ENCODE peak calls at places on chromosomes 16 and 17, in four cellular contexts. N is heart right ventricle, L is Peyer's patch, P is SK-N-SH. O is an unnamed sample.

GRCh38 chr16:77223184-77223583 is 24.0 kb downstream of the SYCE1L start:
- DNase-seq in N (no peak), L (no peak), P (peak), O (no peak)

GRCh38 chr17:55273579-55274370 is 9.0 kb downstream of the HLF start:
- DNase-seq in L (peak), N (peak), P (peak), O (no peak)

GRCh38 chr16:6345090-6345489 is 987.6 kb upstream of the RBFOX1 start:
- DNase-seq in N (no peak), L (no peak), P (no peak), O (no peak)

GRCh38 chr17:17824780-17825614 is 11.8 kb downstream of the SREBF1 start:
- DNase-seq in P (no peak), N (no peak), L (no peak), O (no peak)

GRCh38 chr17:17740627-17741237 is 59.5 kb downstream of the RAI1 start:
- DNase-seq in L (no peak), P (no peak), N (no peak), O (no peak)

GRCh38 chr17:63189930-63190329 is 223.9 kb downstream of the TANC2 start:
- DNase-seq in N (no peak), P (no peak), L (no peak), O (no peak)

GRCh38 chr17:80419255-80419654 is 4.3 kb downstream of the ENDOV start:
- DNase-seq in L (no peak), P (peak), N (no peak), O (no peak)

GRCh38 chr17:65547253-65547670 is 14.2 kb downstream of the AXIN2 start:
- DNase-seq in N (no peak), P (no peak), L (peak), O (no peak)

GRCh38 chr17:21218101-21218500 is 4.1 kb upstream of the TMEM11 start:
- DNase-seq in N (no peak), L (no peak), P (peak), O (peak)

GRCh38 chr17:45751466-45751865 is 32.7 kb upstream of the CRHR1 start:
- DNase-seq in L (no peak), P (no peak), N (no peak), O (no peak)

GRCh38 chr16:16938009-16938408 is 532.8 kb downstream of the XYLT1 start:
- DNase-seq in L (no peak), N (no peak), P (peak), O (no peak)

GRCh38 chr16:31714899-31715504 is 158.6 kb upstream of the ZNF267 start:
- DNase-seq in N (no peak), L (no peak), P (no peak), O (no peak)

GRCh38 chr17:48795444-48796162 is 21.4 kb downstream of the TTLL6 start:
- DNase-seq in N (no peak), P (no peak), L (peak), O (peak)

GRCh38 chr17:4858880-4859260 is 25.7 kb downstream of the MINK1 start:
- DNase-seq in L (no peak), N (peak), P (peak), O (no peak)

GRCh38 chr17:17798010-17798556 is 38.7 kb downstream of the SREBF1 start:
- DNase-seq in N (no peak), P (no peak), L (no peak), O (no peak)

GRCh38 chr17:64196626-64197025 is 66.4 kb downstream of the TEX2 start:
- DNase-seq in N (no peak), P (no peak), L (no peak), O (peak)

GRCh38 chr17:81664051-81664470 is 2.3 kb downstream of the OXLD1 start:
- DNase-seq in N (no peak), L (no peak), P (no peak), O (no peak)

GRCh38 chr17:34361478-34362061 is 1.5 kb downstream of the CCL1 start:
- DNase-seq in L (peak), P (peak), N (peak), O (peak)

GRCh38 chr16:79601092-79601977 is 798 bp upstream of the MAF start:
- DNase-seq in P (peak), N (peak), L (peak), O (peak)

GRCh38 chr17:4631836-4632582 is 9.5 kb downstream of the ALOX15 start:
- DNase-seq in P (no peak), N (no peak), L (no peak), O (peak)

GRCh38 chr17:77354721-77355455 is 214.1 kb downstream of the SEC14L1 start:
- DNase-seq in P (peak), N (peak), L (peak), O (peak)

GRCh38 chr16:19086322-19087199 is 19.1 kb downstream of the COQ7 start:
- DNase-seq in P (peak), N (peak), L (peak), O (peak)

DNA sequence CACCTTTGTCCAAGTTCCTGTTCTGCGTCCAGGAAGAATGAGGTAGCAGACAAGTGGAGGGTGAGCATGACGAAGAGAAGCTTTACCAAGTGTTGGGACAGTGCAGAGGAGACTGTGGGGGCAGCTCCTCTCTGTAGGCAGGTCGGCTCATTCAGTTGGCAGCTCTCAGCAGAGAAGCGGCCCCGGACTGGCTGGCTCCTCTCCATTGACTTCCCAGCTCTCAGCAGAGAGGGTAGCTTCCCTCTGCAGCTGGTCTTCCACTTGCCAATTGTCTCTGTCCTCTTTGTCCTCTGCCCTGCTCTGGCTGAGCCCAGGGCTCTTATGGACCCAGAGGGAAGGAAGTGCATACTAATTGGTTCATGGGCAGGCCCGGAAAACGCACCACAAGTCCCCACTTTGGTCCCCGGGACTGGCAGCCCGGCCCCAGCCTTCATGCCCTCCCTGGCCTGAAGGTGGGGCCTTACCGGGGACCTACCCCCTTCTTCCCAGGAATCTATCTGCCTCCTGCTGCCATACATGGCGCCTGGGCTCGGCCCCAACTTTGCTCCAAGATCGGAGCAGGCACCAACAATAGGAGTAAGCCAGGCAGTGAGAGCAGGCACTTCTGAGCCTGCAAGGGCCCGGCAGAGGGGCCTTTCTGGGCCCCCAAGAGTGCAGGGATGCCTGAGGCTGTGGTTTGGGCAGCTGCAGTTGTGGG is 10.1 kb downstream of the KCTD5 start:
- DNase-seq in L (no peak), P (no peak), N (peak), O (no peak)
- TF ChIP-seq CTCF in L (no peak), P (no peak), N (no peak), O (no peak)

DNA sequence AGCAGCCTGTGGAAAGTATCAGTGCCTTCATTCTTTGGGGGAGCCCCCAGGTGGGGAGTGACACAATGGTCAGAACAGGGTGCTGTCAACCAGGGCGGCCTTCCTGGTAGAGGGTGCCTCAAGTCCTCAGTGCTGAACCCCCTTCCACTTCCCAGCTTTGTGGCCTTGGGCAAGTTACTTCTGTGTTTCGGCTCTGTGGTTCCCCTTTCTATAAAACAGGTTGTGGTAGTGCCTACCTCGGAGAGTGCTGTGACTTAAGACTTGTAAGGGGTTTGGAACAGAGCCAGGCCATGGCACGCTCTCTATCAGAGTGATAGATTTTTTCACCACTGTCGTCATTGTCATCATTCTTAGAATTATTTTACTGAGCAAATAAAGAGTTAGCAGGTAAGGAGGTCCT is 141.1 kb downstream of the CCDC182 start:
- DNase-seq in N (no peak), P (no peak), L (peak), O (no peak)
- H3K27ac ChIP-seq in N (peak), P (peak), L (peak), O (no peak)

DNA sequence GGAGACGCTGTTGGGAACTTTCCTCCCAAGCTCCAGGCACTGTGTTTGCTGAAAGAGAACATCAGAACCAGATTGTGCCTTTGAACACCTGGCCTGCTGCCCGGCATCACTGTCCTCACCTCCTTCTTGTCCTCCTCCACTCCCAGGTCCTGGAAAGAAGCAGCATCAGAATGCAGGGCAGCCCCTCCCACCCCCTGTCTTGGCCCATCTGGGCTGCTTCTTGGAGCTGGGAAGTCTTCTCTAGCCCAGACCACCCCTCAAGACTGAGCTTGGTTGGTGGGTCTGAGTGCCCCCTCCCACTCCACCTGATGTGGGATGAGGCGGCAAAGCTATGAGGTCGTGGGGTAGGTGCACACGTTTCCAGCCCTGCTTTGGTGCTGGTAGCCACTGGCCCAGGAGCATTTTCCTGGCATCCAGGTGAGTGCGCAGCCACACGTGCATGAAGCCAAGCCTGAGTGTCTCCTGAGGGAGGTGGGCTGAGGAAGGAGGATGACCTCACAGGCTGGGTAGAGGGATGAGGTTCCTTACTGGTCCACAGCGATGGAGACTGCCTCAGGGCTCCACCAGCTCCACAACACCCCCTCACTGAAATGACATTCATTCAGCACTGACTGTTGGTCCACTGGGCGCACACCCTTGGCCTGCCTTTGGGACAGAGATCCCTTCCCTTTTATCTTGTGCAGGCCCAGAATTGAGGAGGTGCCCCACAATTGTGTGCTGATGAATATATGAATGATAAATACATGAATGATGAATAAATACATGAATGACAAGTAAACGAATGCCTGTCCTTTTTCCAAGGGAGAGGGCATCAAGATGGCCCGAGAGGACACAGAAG is 6.0 kb downstream of the CCR7 start:
- DNase-seq in P (no peak), L (peak), N (no peak), O (no peak)
- H3K4me3 ChIP-seq in P (no peak), L (peak), N (no peak), O (no peak)

GRCh38 chr17:74646231-74646630 is 22.7 kb upstream of the CD300E start:
- DNase-seq in L (no peak), P (peak), N (no peak), O (peak)
- TF ChIP-seq CTCF in L (peak), P (no peak), N (no peak), O (peak)

O was measured in brain microvascular endothelial cell.